ENCODE peak calls at places on chromosomes 12 and 14, in nine cellular contexts. One of them, this sample, is unnamed.

GRCh38 chr14:74048291-74048690 is 29.1 kb downstream of the BBOF1 start:
- DNase-seq in fibroblast of mammary gland: no peak
- DNase-seq in endodermal cell: peak; percentile 72
- DNase-seq in fibroblast of villous mesenchyme: no peak
- DNase-seq in BE2C: no peak
- DNase-seq in choroid plexus epithelial cell: peak; percentile 24
- DNase-seq in psoas muscle: no peak
- DNase-seq in omental fat pad: no peak
- DNase-seq in endothelial cell: peak; percentile 30
- DNase-seq in this sample: peak; percentile 36

GRCh38 chr12:124867389-124867930 is 3.8 kb upstream of the SCARB1 start:
- DNase-seq in omental fat pad: no peak
- DNase-seq in choroid plexus epithelial cell: peak; percentile 62
- DNase-seq in fibroblast of mammary gland: peak; percentile 69
- DNase-seq in endodermal cell: no peak
- DNase-seq in psoas muscle: no peak
- DNase-seq in BE2C: no peak
- DNase-seq in endothelial cell: no peak
- DNase-seq in fibroblast of villous mesenchyme: peak; percentile 79
- DNase-seq in this sample: no peak

GRCh38 chr12:4486049-4486699 is 40.6 kb upstream of the FGF6 start:
- DNase-seq in fibroblast of villous mesenchyme: no peak
- DNase-seq in BE2C: no peak
- DNase-seq in psoas muscle: no peak
- DNase-seq in omental fat pad: no peak
- DNase-seq in choroid plexus epithelial cell: no peak
- DNase-seq in fibroblast of mammary gland: no peak
- DNase-seq in endothelial cell: no peak
- DNase-seq in endodermal cell: no peak
- DNase-seq in this sample: no peak

GRCh38 chr12:95815635-95816212 is 25.2 kb upstream of the NTN4 start:
- DNase-seq in omental fat pad: no peak
- DNase-seq in endothelial cell: no peak
- DNase-seq in endodermal cell: no peak
- DNase-seq in BE2C: no peak
- DNase-seq in fibroblast of villous mesenchyme: peak; percentile 46
- DNase-seq in psoas muscle: no peak
- DNase-seq in fibroblast of mammary gland: peak; percentile 56
- DNase-seq in choroid plexus epithelial cell: peak; percentile 61
- DNase-seq in this sample: no peak

GRCh38 chr12:78568326-78569020 is 296.1 kb upstream of the SYT1 start:
- DNase-seq in endothelial cell: no peak
- DNase-seq in BE2C: no peak
- DNase-seq in choroid plexus epithelial cell: no peak
- DNase-seq in psoas muscle: no peak
- DNase-seq in fibroblast of villous mesenchyme: peak; percentile 21
- DNase-seq in fibroblast of mammary gland: peak; percentile 24
- DNase-seq in endodermal cell: no peak
- DNase-seq in omental fat pad: no peak
- DNase-seq in this sample: no peak

GRCh38 chr14:49942090-49942489 is 49.2 kb downstream of the ARF6 start:
- DNase-seq in fibroblast of villous mesenchyme: no peak
- DNase-seq in fibroblast of mammary gland: no peak
- DNase-seq in endothelial cell: no peak
- DNase-seq in endodermal cell: no peak
- DNase-seq in BE2C: no peak
- DNase-seq in omental fat pad: no peak
- DNase-seq in psoas muscle: no peak
- DNase-seq in choroid plexus epithelial cell: no peak
- DNase-seq in this sample: peak; percentile 17

GRCh38 chr12:9363145-9363544 is 154.9 kb upstream of the PZP start:
- DNase-seq in omental fat pad: no peak
- DNase-seq in choroid plexus epithelial cell: no peak
- DNase-seq in BE2C: no peak
- DNase-seq in endodermal cell: peak; percentile 57
- DNase-seq in fibroblast of mammary gland: no peak
- DNase-seq in psoas muscle: no peak
- DNase-seq in fibroblast of villous mesenchyme: no peak
- DNase-seq in endothelial cell: no peak
- DNase-seq in this sample: no peak

GRCh38 chr14:34596891-34597290 is 33.1 kb downstream of the SNX6 start:
- DNase-seq in choroid plexus epithelial cell: no peak
- DNase-seq in omental fat pad: no peak
- DNase-seq in fibroblast of mammary gland: no peak
- DNase-seq in psoas muscle: no peak
- DNase-seq in fibroblast of villous mesenchyme: no peak
- DNase-seq in BE2C: no peak
- DNase-seq in endothelial cell: no peak
- DNase-seq in endodermal cell: no peak
- DNase-seq in this sample: no peak

GRCh38 chr12:2179953-2180736 is 127.4 kb downstream of the CACNA1C start:
- DNase-seq in endodermal cell: no peak
- DNase-seq in psoas muscle: peak; percentile 76
- DNase-seq in choroid plexus epithelial cell: peak; percentile 83
- DNase-seq in fibroblast of villous mesenchyme: peak; percentile 94
- DNase-seq in BE2C: no peak
- DNase-seq in omental fat pad: no peak
- DNase-seq in fibroblast of mammary gland: peak; percentile 99
- DNase-seq in endothelial cell: no peak
- DNase-seq in this sample: no peak

GRCh38 chr12:388547-389137 is 478 bp downstream of the KDM5A start:
- DNase-seq in BE2C: peak; percentile 23
- DNase-seq in endothelial cell: peak; percentile 55
- DNase-seq in psoas muscle: peak; percentile 34
- DNase-seq in endodermal cell: no peak
- DNase-seq in fibroblast of villous mesenchyme: peak; percentile 42
- DNase-seq in omental fat pad: no peak
- DNase-seq in fibroblast of mammary gland: peak; percentile 23
- DNase-seq in choroid plexus epithelial cell: peak; percentile 44
- DNase-seq in this sample: no peak

GRCh38 chr12:76688001-76688400 is 75.9 kb upstream of the ZDHHC17 start:
- DNase-seq in omental fat pad: no peak
- DNase-seq in fibroblast of villous mesenchyme: peak; percentile 50
- DNase-seq in choroid plexus epithelial cell: peak; percentile 72
- DNase-seq in BE2C: no peak
- DNase-seq in endodermal cell: no peak
- DNase-seq in psoas muscle: no peak
- DNase-seq in fibroblast of mammary gland: peak; percentile 24
- DNase-seq in endothelial cell: no peak
- DNase-seq in this sample: no peak

GRCh38 chr14:90842726-90843125 is 26.5 kb upstream of the TTC7B start:
- DNase-seq in omental fat pad: no peak
- DNase-seq in choroid plexus epithelial cell: no peak
- DNase-seq in psoas muscle: no peak
- DNase-seq in endothelial cell: no peak
- DNase-seq in endodermal cell: no peak
- DNase-seq in fibroblast of mammary gland: no peak
- DNase-seq in fibroblast of villous mesenchyme: no peak
- DNase-seq in BE2C: no peak
- DNase-seq in this sample: peak; percentile 67

GRCh38 chr12:101804409-101804808 is 26.4 kb downstream of the GNPTAB start:
- DNase-seq in endodermal cell: no peak
- DNase-seq in choroid plexus epithelial cell: no peak
- DNase-seq in endothelial cell: no peak
- DNase-seq in fibroblast of villous mesenchyme: no peak
- DNase-seq in psoas muscle: no peak
- DNase-seq in BE2C: no peak
- DNase-seq in omental fat pad: no peak
- DNase-seq in fibroblast of mammary gland: no peak
- DNase-seq in this sample: no peak

GRCh38 chr14:29321646-29322045 is 555.1 kb downstream of the FOXG1 start:
- DNase-seq in endothelial cell: no peak
- DNase-seq in omental fat pad: no peak
- DNase-seq in endodermal cell: no peak
- DNase-seq in choroid plexus epithelial cell: peak; percentile 72
- DNase-seq in psoas muscle: no peak
- DNase-seq in fibroblast of villous mesenchyme: peak; percentile 23
- DNase-seq in BE2C: no peak
- DNase-seq in fibroblast of mammary gland: peak; percentile 93
- DNase-seq in this sample: no peak

GRCh38 chr14:79764288-79764687 is 447.0 kb downstream of the DIO2 start:
- DNase-seq in fibroblast of mammary gland: no peak
- DNase-seq in omental fat pad: no peak
- DNase-seq in fibroblast of villous mesenchyme: no peak
- DNase-seq in endodermal cell: no peak
- DNase-seq in BE2C: no peak
- DNase-seq in psoas muscle: no peak
- DNase-seq in choroid plexus epithelial cell: no peak
- DNase-seq in endothelial cell: no peak
- DNase-seq in this sample: no peak

GRCh38 chr12:117472983-117473382 is 111.6 kb upstream of the NOS1 start:
- DNase-seq in omental fat pad: no peak
- DNase-seq in endothelial cell: peak; percentile 69
- DNase-seq in fibroblast of mammary gland: no peak
- DNase-seq in BE2C: peak; percentile 30
- DNase-seq in fibroblast of villous mesenchyme: no peak
- DNase-seq in psoas muscle: peak; percentile 29
- DNase-seq in endodermal cell: peak; percentile 95
- DNase-seq in choroid plexus epithelial cell: no peak
- DNase-seq in this sample: no peak
- TF ChIP-seq CTCF in omental fat pad: no peak
- TF ChIP-seq CTCF in endothelial cell: peak; percentile 69
- TF ChIP-seq CTCF in fibroblast of mammary gland: peak; percentile 22
- TF ChIP-seq CTCF in BE2C: peak; percentile 61
- TF ChIP-seq CTCF in fibroblast of villous mesenchyme: no peak
- TF ChIP-seq CTCF in psoas muscle: peak; percentile 41
- TF ChIP-seq CTCF in endodermal cell: peak; percentile 90
- TF ChIP-seq CTCF in choroid plexus epithelial cell: no peak
- TF ChIP-seq CTCF in this sample: peak; percentile 52

DNA sequence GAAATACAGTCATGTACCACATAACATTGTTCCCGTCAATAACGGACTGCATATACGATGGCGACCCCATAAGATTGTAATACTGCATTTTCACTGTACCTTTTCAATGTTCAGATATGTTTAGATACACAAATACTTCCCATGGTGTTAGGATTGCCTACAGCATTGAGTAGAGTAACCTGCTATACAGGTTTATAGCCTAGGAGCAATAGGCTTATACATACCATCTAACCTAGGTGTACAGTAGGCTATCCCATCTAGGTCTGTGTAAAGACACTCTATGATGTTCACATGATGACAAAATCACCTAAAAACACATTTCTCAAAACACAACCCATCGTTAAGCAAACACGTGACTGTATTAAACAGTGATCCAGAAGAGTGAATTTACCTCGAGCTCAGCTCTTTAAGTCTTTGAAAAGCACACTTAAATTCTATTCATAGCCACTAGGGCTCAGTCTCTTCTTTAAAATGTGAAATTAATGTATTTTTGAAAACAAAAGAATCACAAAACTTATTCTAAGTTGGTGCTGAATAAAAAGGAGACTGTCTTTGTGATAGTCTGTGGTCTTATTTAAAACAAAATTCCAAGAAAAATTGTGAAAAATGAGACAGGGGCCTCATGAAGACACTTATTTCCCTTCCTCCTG is 239.1 kb upstream of the ARID2 start:
- DNase-seq in endodermal cell: no peak
- DNase-seq in psoas muscle: no peak
- DNase-seq in fibroblast of villous mesenchyme: no peak
- DNase-seq in omental fat pad: no peak
- DNase-seq in endothelial cell: no peak
- DNase-seq in BE2C: no peak
- DNase-seq in choroid plexus epithelial cell: no peak
- DNase-seq in fibroblast of mammary gland: no peak
- DNase-seq in this sample: no peak
- TF ChIP-seq CTCF in endodermal cell: peak; percentile 47
- TF ChIP-seq CTCF in psoas muscle: no peak
- TF ChIP-seq CTCF in fibroblast of villous mesenchyme: no peak
- TF ChIP-seq CTCF in omental fat pad: no peak
- TF ChIP-seq CTCF in endothelial cell: no peak
- TF ChIP-seq CTCF in BE2C: no peak
- TF ChIP-seq CTCF in choroid plexus epithelial cell: no peak
- TF ChIP-seq CTCF in fibroblast of mammary gland: no peak
- TF ChIP-seq CTCF in this sample: peak; percentile 13

DNA sequence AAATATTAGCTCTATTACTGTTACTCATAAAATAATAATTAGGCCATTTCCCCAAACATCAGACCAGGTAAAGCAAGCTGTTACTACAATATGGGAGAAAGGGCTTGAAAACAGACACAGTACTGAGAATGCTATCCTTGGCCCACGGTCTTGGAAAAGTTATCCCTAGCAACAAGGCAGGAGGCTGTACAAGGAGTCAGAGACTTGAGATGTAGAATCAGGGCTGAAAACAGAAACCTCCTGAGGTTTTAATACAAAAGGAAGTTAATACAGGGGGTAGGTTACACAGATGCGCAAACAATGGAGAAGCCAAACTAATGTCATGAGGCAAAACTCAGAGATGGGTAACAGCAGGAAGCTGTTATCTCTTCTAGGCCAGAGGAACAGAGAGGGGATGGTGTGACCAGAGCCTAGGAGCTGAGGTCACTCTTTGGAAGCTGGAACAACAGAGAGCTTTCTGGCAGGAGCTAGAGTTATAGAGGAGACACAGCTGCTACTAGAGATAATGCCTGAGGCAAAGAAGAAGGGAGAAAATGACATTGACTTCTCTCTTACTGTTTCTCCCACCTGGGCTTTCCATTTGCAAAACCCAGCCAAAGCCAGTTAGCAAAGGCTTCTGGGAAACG is 248.8 kb downstream of the SUDS3 start:
- DNase-seq in fibroblast of mammary gland: no peak
- DNase-seq in endodermal cell: no peak
- DNase-seq in BE2C: no peak
- DNase-seq in omental fat pad: no peak
- DNase-seq in fibroblast of villous mesenchyme: no peak
- DNase-seq in choroid plexus epithelial cell: no peak
- DNase-seq in psoas muscle: no peak
- DNase-seq in endothelial cell: no peak
- DNase-seq in this sample: no peak
- TF ChIP-seq CTCF in fibroblast of mammary gland: no peak
- TF ChIP-seq CTCF in endodermal cell: no peak
- TF ChIP-seq CTCF in BE2C: no peak
- TF ChIP-seq CTCF in omental fat pad: no peak
- TF ChIP-seq CTCF in fibroblast of villous mesenchyme: no peak
- TF ChIP-seq CTCF in choroid plexus epithelial cell: no peak
- TF ChIP-seq CTCF in psoas muscle: no peak
- TF ChIP-seq CTCF in endothelial cell: no peak
- TF ChIP-seq CTCF in this sample: no peak

DNA sequence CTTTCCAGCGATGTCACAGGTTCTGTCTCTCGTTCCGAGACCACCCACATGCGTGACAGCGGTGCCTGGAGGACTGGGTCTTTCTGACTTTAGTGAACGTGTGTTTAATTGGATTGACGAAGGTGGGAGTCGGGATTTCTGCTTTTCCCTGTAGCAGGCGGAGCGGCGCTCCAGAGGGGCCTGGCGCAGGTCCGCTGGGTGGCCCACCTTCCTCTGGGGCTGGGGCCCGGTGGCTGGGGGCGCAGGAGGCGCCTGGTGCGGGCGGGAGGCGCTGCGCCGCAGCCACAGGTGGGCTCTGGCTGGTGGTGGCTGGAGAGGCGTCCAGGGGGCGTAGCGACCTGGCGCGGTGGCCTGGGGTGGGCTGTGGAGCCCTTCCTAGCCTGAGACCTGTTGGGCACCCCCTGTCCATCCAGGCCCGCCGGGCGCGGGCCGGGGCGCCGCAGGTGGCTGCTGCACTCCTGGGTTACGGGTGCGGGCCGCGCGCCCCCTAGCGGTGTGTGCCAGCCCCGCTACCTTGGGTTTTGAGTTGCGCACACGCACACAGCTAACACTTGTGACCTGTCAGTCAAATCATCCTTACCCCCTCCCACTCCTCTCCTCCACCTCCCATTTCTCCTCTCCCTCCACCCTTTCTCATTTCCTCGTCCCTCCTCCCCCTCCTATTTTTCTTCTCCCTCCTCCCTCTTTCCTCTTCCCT is 2.0 kb downstream of the MEG3 start:
- DNase-seq in fibroblast of mammary gland: peak; percentile 74
- DNase-seq in choroid plexus epithelial cell: peak; percentile 94
- DNase-seq in endodermal cell: no peak
- DNase-seq in endothelial cell: no peak
- DNase-seq in BE2C: peak; percentile 87
- DNase-seq in omental fat pad: no peak
- DNase-seq in psoas muscle: no peak
- DNase-seq in fibroblast of villous mesenchyme: peak; percentile 88
- DNase-seq in this sample: no peak
- TF ChIP-seq CTCF in fibroblast of mammary gland: peak; percentile 46
- TF ChIP-seq CTCF in choroid plexus epithelial cell: peak; percentile 68
- TF ChIP-seq CTCF in endodermal cell: peak; percentile 54
- TF ChIP-seq CTCF in endothelial cell: no peak
- TF ChIP-seq CTCF in BE2C: peak; percentile 72
- TF ChIP-seq CTCF in omental fat pad: no peak
- TF ChIP-seq CTCF in psoas muscle: peak; percentile 21
- TF ChIP-seq CTCF in fibroblast of villous mesenchyme: peak; percentile 68
- TF ChIP-seq CTCF in this sample: no peak